ENCODE peak calls at places on chromosomes 6 and 20, in nine cellular contexts. E, P, W, B, O, M, Q, H and D are unnamed samples.

GRCh38 chr6:161079566-161080262 is 88.1 kb downstream of the MAP3K4 start:
- DNase-seq in E (no peak), P (no peak), W (no peak), B (no peak), O (no peak), M (no peak), Q (peak), H (no peak), D (no peak)

GRCh38 chr6:3697609-3698008 is 53.9 kb downstream of the PXDC1 start:
- DNase-seq in E (no peak), P (no peak), W (no peak), B (no peak), O (no peak), M (no peak), Q (no peak), H (no peak), D (no peak)

GRCh38 chr6:50843842-50844241 is 25.2 kb downstream of the TFAP2B start:
- DNase-seq in E (no peak), P (peak), W (no peak), B (no peak), O (no peak), M (no peak), Q (no peak), H (no peak), D (no peak)

GRCh38 chr20:3660262-3661059 is 2.7 kb downstream of the GFRA4 start:
- DNase-seq in E (no peak), P (peak), W (no peak), B (no peak), O (no peak), M (no peak), Q (peak), H (no peak), D (no peak)

GRCh38 chr20:35992713-35993335 is 24.4 kb downstream of the CNBD2 start:
- DNase-seq in E (peak), P (peak), W (peak), B (peak), O (peak), M (peak), Q (no peak), H (peak), D (peak)

GRCh38 chr6:144843701-144844100 is 558.6 kb downstream of the UTRN start:
- DNase-seq in E (no peak), P (no peak), W (no peak), B (no peak), O (no peak), M (no peak), Q (no peak), H (no peak), D (no peak)

GRCh38 chr6:104603108-104603745 is 256.5 kb downstream of the HACE1 start:
- DNase-seq in E (no peak), P (no peak), W (no peak), B (no peak), O (no peak), M (no peak), Q (no peak), H (no peak), D (no peak)

GRCh38 chr6:106063448-106063850 is 22.7 kb upstream of the PRDM1 start:
- DNase-seq in E (no peak), P (no peak), W (no peak), B (no peak), O (no peak), M (no peak), Q (no peak), H (no peak), D (no peak)

GRCh38 chr20:43442310-43442880 is 15.3 kb upstream of the SRSF6 start:
- DNase-seq in E (no peak), P (peak), W (no peak), B (peak), O (no peak), M (no peak), Q (no peak), H (no peak), D (no peak)

GRCh38 chr6:73695619-73696421 is at the start of gene CD109:
- DNase-seq in E (no peak), P (peak), W (peak), B (peak), O (peak), M (no peak), Q (no peak), H (peak), D (peak)

GRCh38 chr6:88843040-88843439 is 120.4 kb downstream of the RNGTT start:
- DNase-seq in E (no peak), P (no peak), W (no peak), B (no peak), O (no peak), M (no peak), Q (no peak), H (no peak), D (no peak)

GRCh38 chr6:147974376-147974775 is 368.3 kb upstream of the SASH1 start:
- DNase-seq in E (no peak), P (no peak), W (no peak), B (peak), O (no peak), M (no peak), Q (no peak), H (no peak), D (no peak)

GRCh38 chr6:132830236-132830799 is 15.9 kb downstream of the RPS12 start:
- DNase-seq in E (peak), P (no peak), W (no peak), B (peak), O (no peak), M (no peak), Q (no peak), H (no peak), D (no peak)

GRCh38 chr6:27332692-27333641 is 20.9 kb upstream of the POM121L2 start:
- DNase-seq in E (peak), P (peak), W (peak), B (peak), O (peak), M (peak), Q (no peak), H (peak), D (peak)

GRCh38 chr20:14288341-14289330 is 48.8 kb downstream of the FLRT3 start:
- DNase-seq in E (peak), P (no peak), W (no peak), B (peak), O (no peak), M (no peak), Q (no peak), H (no peak), D (no peak)

GRCh38 chr6:53646606-53647005 is 18.9 kb downstream of the KLHL31 start:
- DNase-seq in E (no peak), P (no peak), W (no peak), B (no peak), O (no peak), M (no peak), Q (no peak), H (no peak), D (no peak)

GRCh38 chr20:36666181-36666740 is 20.3 kb upstream of the SLA2 start:
- DNase-seq in E (peak), P (no peak), W (no peak), B (peak), O (no peak), M (no peak), Q (no peak), H (no peak), D (no peak)

GRCh38 chr6:39357998-39358686 is 35.6 kb upstream of the KCNK16 start:
- DNase-seq in E (no peak), P (peak), W (no peak), B (no peak), O (no peak), M (no peak), Q (no peak), H (peak), D (no peak)

GRCh38 chr20:20396794-20397193 is 28.9 kb downstream of the INSM1 start:
- DNase-seq in E (no peak), P (no peak), W (no peak), B (no peak), O (no peak), M (no peak), Q (no peak), H (no peak), D (no peak)

GRCh38 chr6:168518867-168519266 is 77.9 kb downstream of the SMOC2 start:
- DNase-seq in E (no peak), P (no peak), W (no peak), B (no peak), O (no peak), M (no peak), Q (no peak), H (no peak), D (no peak)

GRCh38 chr6:142886431-142887170 is 58.4 kb downstream of the HIVEP2 start:
- DNase-seq in E (peak), P (no peak), W (peak), B (peak), O (no peak), M (peak), Q (no peak), H (no peak), D (no peak)

GRCh38 chr6:14458669-14459266 is 341.2 kb downstream of the CD83 start:
- DNase-seq in E (no peak), P (no peak), W (no peak), B (no peak), O (no peak), M (no peak), Q (no peak), H (no peak), D (no peak)

GRCh38 chr20:2133318-2134183 is 31.9 kb downstream of the STK35 start:
- DNase-seq in E (peak), P (no peak), W (no peak), B (no peak), O (no peak), M (peak), Q (no peak), H (no peak), D (no peak)

GRCh38 chr6:107348224-107348623 is 111.1 kb downstream of the PDSS2 start:
- DNase-seq in E (no peak), P (no peak), W (no peak), B (no peak), O (no peak), M (no peak), Q (no peak), H (no peak), D (no peak)

GRCh38 chr6:72182337-72183246 is 296.2 kb downstream of the RIMS1 start:
- DNase-seq in E (no peak), P (peak), W (peak), B (no peak), O (peak), M (no peak), Q (peak), H (peak), D (peak)

GRCh38 chr6:24910331-24910849 is 25.4 kb downstream of the RIPOR2 start:
- DNase-seq in E (no peak), P (peak), W (peak), B (no peak), O (peak), M (no peak), Q (no peak), H (no peak), D (peak)

GRCh38 chr6:161163466-161164181 is 110.2 kb downstream of the AGPAT4 start:
- DNase-seq in E (no peak), P (peak), W (no peak), B (no peak), O (no peak), M (no peak), Q (no peak), H (no peak), D (no peak)

GRCh38 chr6:133173276-133173675 is 67.9 kb upstream of the EYA4 start:
- DNase-seq in E (no peak), P (no peak), W (no peak), B (no peak), O (no peak), M (no peak), Q (no peak), H (no peak), D (no peak)

GRCh38 chr6:11921017-11921438 is 91.1 kb upstream of the HIVEP1 start:
- DNase-seq in E (no peak), P (peak), W (no peak), B (no peak), O (no peak), M (no peak), Q (no peak), H (no peak), D (no peak)

GRCh38 chr6:130611366-130611765 is 215.8 kb upstream of the SMLR1 start:
- DNase-seq in E (no peak), P (no peak), W (no peak), B (no peak), O (no peak), M (no peak), Q (no peak), H (no peak), D (no peak)

GRCh38 chr6:111862314-111862713 is 10.9 kb downstream of the FYN start:
- DNase-seq in E (no peak), P (no peak), W (no peak), B (no peak), O (no peak), M (no peak), Q (no peak), H (no peak), D (no peak)

GRCh38 chr6:150600003-150600301 is 267 bp downstream of the PLEKHG1 start:
- DNase-seq in E (no peak), P (no peak), W (no peak), B (no peak), O (no peak), M (no peak), Q (no peak), H (no peak), D (no peak)

GRCh38 chr6:150598401-150598800 is 1.3 kb upstream of the PLEKHG1 start:
- DNase-seq in E (no peak), P (no peak), W (no peak), B (no peak), O (no peak), M (no peak), Q (no peak), H (no peak), D (no peak)

GRCh38 chr6:150599199-150600002 is at the start of gene PLEKHG1:
- DNase-seq in E (peak), P (peak), W (peak), B (no peak), O (peak), M (no peak), Q (no peak), H (peak), D (peak)

GRCh38 chr6:150598858-150599198 is 857 bp upstream of the PLEKHG1 start:
- DNase-seq in E (no peak), P (no peak), W (no peak), B (no peak), O (no peak), M (no peak), Q (no peak), H (no peak), D (no peak)

GRCh38 chr6:150600302-150601017 is 775 bp downstream of the PLEKHG1 start:
- DNase-seq in E (peak), P (peak), W (peak), B (peak), O (peak), M (no peak), Q (no peak), H (peak), D (peak)
- TF ChIP-seq CTCF in E (no peak), P (peak), W (peak), B (peak), O (peak), M (peak), Q (no peak), H (peak), D (peak)

GRCh38 chr20:63329331-63330083 is 31.6 kb downstream of the CHRNA4 start:
- DNase-seq in E (no peak), P (no peak), W (no peak), B (no peak), O (no peak), M (no peak), Q (no peak), H (no peak), D (no peak)
- TF ChIP-seq CTCF in E (no peak), P (no peak), W (no peak), B (no peak), O (no peak), M (no peak), Q (no peak), H (no peak), D (no peak)

GRCh38 chr20:64133951-64134407 is 26.6 kb upstream of the NPBWR2 start:
- DNase-seq in E (peak), P (no peak), W (no peak), B (no peak), O (peak), M (no peak), Q (peak), H (no peak), D (no peak)
- TF ChIP-seq CTCF in E (peak), P (peak), W (no peak), B (peak), O (no peak), M (peak), Q (no peak), H (no peak), D (no peak)

DNA sequence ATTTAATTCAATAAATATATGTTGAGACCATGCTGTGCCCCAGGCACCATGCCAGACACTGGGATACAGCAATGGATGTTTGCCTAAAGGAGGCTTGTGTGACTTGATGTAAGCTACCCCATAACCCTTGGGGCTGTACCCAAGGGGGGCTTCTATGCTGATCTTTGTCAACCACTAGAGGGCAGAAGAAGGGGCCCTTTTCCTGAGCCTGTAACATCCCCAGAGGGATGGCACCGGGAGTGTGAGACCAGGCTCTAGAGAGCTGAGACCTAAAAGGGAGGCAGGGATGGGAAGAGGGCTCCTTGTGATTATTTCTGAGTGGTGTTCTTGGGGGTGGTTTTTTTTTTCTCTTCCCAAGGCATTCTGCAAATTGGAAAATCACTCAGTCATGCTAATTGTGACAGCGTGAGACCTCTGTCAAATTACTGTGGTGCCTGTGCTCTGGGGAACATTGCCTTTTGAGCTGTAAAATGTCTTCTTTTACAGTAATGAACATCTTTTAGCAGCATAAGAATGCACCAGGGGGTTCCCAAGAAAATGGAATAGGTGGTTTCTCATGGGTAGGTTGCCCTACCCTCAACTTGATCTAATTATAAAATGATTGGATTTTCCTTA is 138.8 kb upstream of the SLC24A3 start:
- DNase-seq in E (peak), P (peak), W (no peak), B (peak), O (peak), M (no peak), Q (no peak), H (no peak), D (no peak)
- TF ChIP-seq CTCF in E (peak), P (peak), W (peak), B (peak), O (peak), M (peak), Q (no peak), H (no peak), D (peak)

GRCh38 chr6:30721198-30722024 is 1.3 kb downstream of the TUBB start:
- DNase-seq in E (peak), P (peak), W (peak), B (peak), O (peak), M (no peak), Q (peak), H (peak), D (peak)
- TF ChIP-seq CTCF in E (peak), P (peak), W (peak), B (peak), O (peak), M (peak), Q (no peak), H (peak), D (peak)

GRCh38 chr20:54466112-54466511 is 9.3 kb upstream of the DOK5 start:
- DNase-seq in E (no peak), P (no peak), W (no peak), B (no peak), O (no peak), M (no peak), Q (no peak), H (no peak), D (no peak)

GRCh38 chr20:54469293-54469692 is 6.1 kb upstream of the DOK5 start:
- DNase-seq in E (no peak), P (peak), W (no peak), B (no peak), O (no peak), M (no peak), Q (no peak), H (no peak), D (no peak)

GRCh38 chr20:54467622-54468021 is 7.8 kb upstream of the DOK5 start:
- DNase-seq in E (no peak), P (no peak), W (no peak), B (no peak), O (no peak), M (no peak), Q (no peak), H (no peak), D (no peak)

GRCh38 chr20:54469952-54470351 is 5.4 kb upstream of the DOK5 start:
- DNase-seq in E (no peak), P (no peak), W (no peak), B (no peak), O (no peak), M (no peak), Q (no peak), H (no peak), D (no peak)

DNA sequence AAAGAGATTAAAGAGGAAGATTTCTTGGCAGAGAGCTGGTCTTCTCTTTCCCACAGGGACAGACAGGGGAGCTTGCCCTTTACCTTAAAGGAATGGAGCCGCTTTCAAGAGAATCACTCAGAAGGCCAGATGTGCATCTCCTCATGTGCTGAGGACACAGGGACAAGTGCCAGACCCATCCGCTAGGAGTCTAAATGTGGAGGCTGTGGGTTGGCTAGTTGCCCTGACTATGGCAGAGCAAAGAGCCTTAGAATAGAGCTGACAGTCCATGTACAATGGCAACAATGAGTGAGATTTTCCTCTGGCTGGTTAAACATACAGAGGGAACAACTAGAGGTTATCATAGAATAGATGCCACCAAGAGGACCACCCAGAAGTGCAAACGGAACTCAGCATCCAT is 7.3 kb upstream of the DOK5 start:
- DNase-seq in E (no peak), P (no peak), W (no peak), B (no peak), O (no peak), M (no peak), Q (no peak), H (no peak), D (no peak)
- TF ChIP-seq CTCF in E (no peak), P (no peak), W (no peak), B (no peak), O (no peak), M (no peak), Q (no peak), H (no peak), D (no peak)

DNA sequence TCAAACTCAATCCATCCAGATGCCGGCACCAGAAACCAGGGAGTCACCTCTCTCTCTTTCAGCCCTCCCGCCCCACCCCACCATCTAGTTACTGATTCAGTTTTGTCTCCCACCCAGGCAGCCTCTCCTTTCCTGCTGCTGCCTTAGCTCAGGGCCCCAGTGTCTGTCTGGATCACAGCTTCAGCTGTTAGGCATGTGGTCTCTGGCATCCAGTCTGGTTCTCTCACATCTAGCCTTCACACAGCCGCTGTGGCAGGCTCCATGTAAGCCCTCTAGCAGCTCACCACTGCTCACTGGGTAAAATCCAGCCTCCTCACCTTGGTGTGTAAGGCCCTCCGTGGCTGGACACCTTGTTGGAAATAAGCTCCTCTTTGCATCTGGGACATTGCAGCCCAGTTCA is 21.3 kb downstream of the AARS2 start:
- DNase-seq in E (no peak), P (no peak), W (no peak), B (no peak), O (no peak), M (no peak), Q (no peak), H (no peak), D (no peak)
- TF ChIP-seq CTCF in E (no peak), P (no peak), W (no peak), B (no peak), O (no peak), M (no peak), Q (no peak), H (no peak), D (no peak)